ENCODE peak calls at places on chromosome 9, in four cellular contexts. R, C, Y and W are unnamed samples.

GRCh38 chr9:93644397-93645088 is 68.2 kb downstream of the PHF2 start:
- DNase-seq in C (no peak), R (no peak), Y (no peak), W (no peak)

GRCh38 chr9:33151007-33151557 is 16.1 kb downstream of the B4GALT1 start:
- DNase-seq in Y (peak; percentile 98), R (no peak), C (no peak), W (peak; percentile 87)

GRCh38 chr9:116525611-116526010 is 161.5 kb upstream of the TRIM32 start:
- DNase-seq in Y (no peak), C (no peak), R (no peak), W (no peak)

GRCh38 chr9:112097712-112098688 is 77.1 kb downstream of the SUSD1 start:
- DNase-seq in C (peak; percentile 62), R (no peak), Y (peak; percentile 54), W (peak; percentile 64)

GRCh38 chr9:116154976-116155699 is 1.5 kb downstream of the PAPPA start:
- DNase-seq in R (no peak), Y (peak; percentile 62), C (no peak), W (no peak)

GRCh38 chr9:91001146-91001611 is 199.6 kb downstream of the SYK start:
- DNase-seq in R (peak; percentile 99), Y (peak; percentile 52), C (peak; percentile 85), W (peak; percentile 94)

GRCh38 chr9:113222482-113222841 is 1.1 kb downstream of the SLC31A1 start:
- DNase-seq in R (no peak), Y (no peak), C (no peak), W (no peak)

GRCh38 chr9:86469476-86470087 is 115.4 kb upstream of the TUT7 start:
- DNase-seq in C (no peak), R (no peak), Y (peak; percentile 10), W (no peak)

GRCh38 chr9:4242239-4242638 is 57.6 kb downstream of the GLIS3 start:
- DNase-seq in R (no peak), Y (no peak), C (no peak), W (no peak)

GRCh38 chr9:121055642-121056143 is 5.6 kb upstream of the C5 start:
- DNase-seq in C (no peak), Y (no peak), R (no peak), W (no peak)

GRCh38 chr9:129464972-129465833 is 155.7 kb downstream of the C9orf50 start:
- DNase-seq in R (no peak), Y (peak; percentile 81), C (no peak), W (no peak)

GRCh38 chr9:23375511-23375910 is 450.5 kb downstream of the ELAVL2 start:
- DNase-seq in C (no peak), R (no peak), Y (no peak), W (no peak)

GRCh38 chr9:114691956-114692295 is 9.9 kb upstream of the TEX48 start:
- DNase-seq in C (no peak), R (no peak), Y (no peak), W (no peak)

GRCh38 chr9:84789463-84789830 is 119.9 kb downstream of the NTRK2 start:
- DNase-seq in Y (no peak), R (no peak), C (no peak), W (no peak)

GRCh38 chr9:88824711-88825110 is 166.6 kb upstream of the S1PR3 start:
- DNase-seq in R (no peak), C (no peak), Y (no peak), W (no peak)

GRCh38 chr9:92247296-92247695 is 46.2 kb downstream of the IARS1 start:
- DNase-seq in R (no peak), C (no peak), Y (peak; percentile 1), W (no peak)

DNA sequence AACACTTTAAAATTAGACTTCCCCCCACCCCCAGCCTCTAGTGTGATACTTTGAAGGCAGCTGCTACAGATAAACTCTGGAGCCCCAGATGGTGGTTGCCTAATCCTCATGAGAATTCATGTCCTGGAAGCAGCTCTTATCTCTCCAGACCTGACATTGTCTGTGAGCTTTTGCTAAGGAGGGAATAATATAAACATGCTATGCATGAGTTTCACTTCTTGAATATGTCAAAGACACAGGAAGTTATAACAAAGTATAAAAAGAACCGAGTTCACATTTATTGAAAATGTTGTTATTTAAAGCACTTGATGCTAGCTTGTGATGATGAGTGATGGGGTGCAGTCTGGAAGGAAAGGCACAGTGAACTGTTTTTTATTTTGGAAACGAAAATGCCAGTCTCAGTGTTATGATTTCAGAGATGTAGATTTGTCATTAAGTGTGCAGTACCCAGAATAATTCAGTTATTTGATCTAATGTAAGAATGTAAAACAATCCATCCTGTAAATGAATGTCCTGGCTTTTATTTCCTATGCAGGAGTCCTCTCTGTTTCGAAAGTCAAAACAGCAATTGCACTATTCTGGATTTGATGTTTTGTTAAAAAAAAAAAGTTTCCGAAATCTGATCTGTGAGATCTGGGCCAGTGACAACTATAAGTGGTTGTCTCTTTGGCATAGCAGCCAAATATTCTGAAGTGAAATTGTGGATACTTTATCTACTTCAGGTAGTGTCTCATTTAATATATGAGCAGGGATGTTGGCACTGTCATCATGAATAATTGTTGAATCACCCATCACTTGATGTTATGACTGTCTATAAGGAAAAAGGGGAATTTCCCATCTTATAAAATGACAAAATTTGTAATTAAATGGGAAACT is 77.0 kb downstream of the ZCCHC7 start:
- DNase-seq in Y (peak; percentile 38), C (no peak), R (no peak), W (no peak)
- TF ChIP-seq EZH2 in Y (no peak), C (no peak), R (no peak), W (no peak)

DNA sequence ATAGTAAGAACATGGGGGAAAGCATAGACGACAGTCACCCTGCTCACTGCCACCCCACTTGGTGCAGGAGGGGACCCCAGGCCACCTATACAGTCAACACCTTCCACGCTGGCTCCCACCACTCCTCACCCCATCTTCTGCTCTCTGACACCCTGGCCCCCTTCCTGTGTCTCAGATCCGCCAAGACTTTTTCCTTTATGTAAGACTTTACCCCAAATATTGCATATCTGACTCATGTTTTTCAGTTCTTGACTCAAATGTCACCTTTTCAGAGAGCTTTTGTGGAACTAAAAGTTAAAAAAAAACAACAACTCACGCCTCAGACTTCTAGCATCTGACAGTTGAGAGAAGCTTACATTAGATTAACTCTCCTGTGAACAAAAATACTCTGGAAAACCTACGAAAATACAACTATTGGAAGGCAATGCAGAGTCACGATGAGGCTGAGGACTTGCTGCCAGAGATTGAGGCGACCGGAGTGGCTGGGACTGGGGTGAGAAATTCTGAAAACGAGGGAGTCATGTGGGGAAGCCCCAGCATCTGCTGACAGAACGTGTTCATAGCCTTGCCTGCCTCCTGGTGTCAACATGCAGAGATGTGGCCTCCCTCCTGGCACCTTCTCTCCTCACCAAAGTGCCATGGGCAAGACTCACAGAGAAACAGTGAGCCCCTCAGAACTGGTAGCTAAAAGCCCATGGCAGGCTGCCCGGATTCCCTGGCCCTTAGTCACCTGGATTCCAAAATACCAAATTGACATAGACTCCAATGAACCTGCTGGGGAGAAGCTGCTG is 22.4 kb upstream of the FCN2 start:
- DNase-seq in Y (peak; percentile 68), C (no peak), R (peak; percentile 9), W (peak; percentile 64)
- TF ChIP-seq CTCF in Y (no peak), C (peak; percentile 7), R (peak; percentile 26), W (no peak)

GRCh38 chr9:98899399-98900056 is 44.2 kb upstream of the COL15A1 start:
- DNase-seq in Y (peak; percentile 75), C (no peak), R (no peak), W (no peak)
- H2AFZ ChIP-seq in Y (no peak overlapping the region), C (no peak overlapping the region), R (no peak overlapping the region), W (no peak overlapping the region)

GRCh38 chr9:134236001-134236421 is 71.6 kb upstream of the RNU6ATAC start:
- DNase-seq in C (no peak), R (no peak), Y (no peak), W (no peak)
- TF ChIP-seq EZH2 in C (no peak), R (no peak), Y (no peak), W (no peak)